ENCODE peak calls at places on chromosomes 6 and 20, in nine cellular contexts. L is PC-3; F is CD8-positive, alpha-beta T cell; I is AG04449; W is IMR-90; Z is astrocyte of the spinal cord; B is sigmoid colon; K is psoas muscle; N is mammary epithelial cell. P is an unnamed sample.
A peak's percentile ranks its signal among the peaks of the same experiment; 100 is the strongest.

GRCh38 chr6:158357570-158358216 is 45.4 kb downstream of the TULP4 start:
- DNase-seq in B (no peak), I (no peak), Z (no peak), L (no peak), K (no peak), F (no peak), W (no peak), N (no peak), P (no peak)

GRCh38 chr6:132259070-132259469 is 142.2 kb downstream of the MOXD1 start:
- DNase-seq in W (peak; percentile 58), F (no peak), I (no peak), Z (peak; percentile 52), B (no peak), L (peak; percentile 40), K (no peak), N (peak; percentile 12), P (no peak)

GRCh38 chr20:14055127-14055742 is 59.9 kb downstream of the MACROD2 start:
- DNase-seq in Z (peak; percentile 75), B (no peak), K (no peak), L (peak; percentile 83), I (peak; percentile 37), F (no peak), N (peak; percentile 48), W (peak; percentile 61), P (no peak)

GRCh38 chr6:45591816-45592359 is 214.2 kb upstream of the SUPT3H start:
- DNase-seq in B (no peak), K (no peak), F (no peak), N (no peak), I (no peak), L (no peak), W (no peak), Z (no peak), P (no peak)

GRCh38 chr6:168145747-168146596 is 67.0 kb upstream of the FRMD1 start:
- DNase-seq in F (no peak), W (no peak), L (no peak), Z (no peak), K (no peak), N (no peak), B (peak; percentile 32), I (no peak), P (peak; percentile 54)

GRCh38 chr6:12147557-12148316 is 135.6 kb downstream of the HIVEP1 start:
- DNase-seq in N (no peak), B (no peak), W (peak; percentile 37), F (no peak), Z (peak; percentile 23), I (no peak), K (no peak), L (peak; percentile 30), P (no peak)

GRCh38 chr6:26269406-26270120 is 95.4 kb upstream of the BTN3A2 start:
- DNase-seq in B (no peak), N (peak; percentile 25), Z (no peak), W (no peak), L (no peak), I (no peak), F (no peak), K (no peak), P (no peak)

GRCh38 chr6:5099537-5099936 is 14.4 kb downstream of the PPP1R3G start:
- DNase-seq in N (peak; percentile 37), B (no peak), I (no peak), K (no peak), Z (no peak), L (peak; percentile 35), W (no peak), F (no peak), P (no peak)

GRCh38 chr6:53484409-53485280 is 60.3 kb downstream of the GCLC start:
- DNase-seq in Z (peak; percentile 78), W (peak; percentile 75), N (peak; percentile 43), K (no peak), F (peak; percentile 59), L (peak; percentile 87), B (peak; percentile 84), I (no peak), P (peak; percentile 89)

GRCh38 chr6:149499066-149499465 is 14.3 kb upstream of the ZC3H12D start:
- DNase-seq in B (no peak), K (no peak), N (peak; percentile 37), Z (peak; percentile 90), L (peak; percentile 92), W (peak; percentile 98), I (peak; percentile 92), F (no peak), P (no peak)

GRCh38 chr6:10431423-10432164 is 16.7 kb upstream of the TFAP2A start:
- DNase-seq in B (no peak), W (no peak), L (no peak), K (no peak), F (no peak), N (peak; percentile 97), I (no peak), Z (no peak), P (no peak)

DNA sequence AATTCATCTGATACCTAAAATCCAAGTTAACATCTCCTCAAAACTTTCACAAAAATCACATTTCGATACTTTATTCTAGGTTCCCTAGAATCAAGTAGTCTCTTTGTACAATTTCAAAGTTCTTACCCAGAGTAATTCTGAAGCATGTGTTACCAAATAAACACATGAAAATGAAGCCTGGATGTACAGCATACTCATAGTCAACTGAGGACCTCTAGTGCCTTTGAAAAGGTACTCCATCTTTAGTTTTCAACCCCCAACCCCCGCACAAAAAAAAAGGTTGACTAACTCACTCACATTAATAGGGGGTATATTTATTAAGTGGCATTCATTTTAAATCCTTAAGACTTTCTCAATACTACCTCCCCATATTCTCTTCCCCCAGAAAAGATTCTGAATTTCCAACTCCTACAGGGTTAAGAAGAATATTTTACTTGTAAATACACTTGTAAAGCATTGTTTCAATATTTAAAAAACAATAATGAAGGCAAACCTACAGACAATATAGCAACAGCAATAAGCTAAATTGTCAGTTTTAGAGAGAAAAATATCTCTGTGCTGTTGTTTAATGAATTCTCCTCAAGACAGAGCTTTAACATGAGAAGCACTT is 3.1 kb downstream of the PLN start:
- DNase-seq in Z (peak; percentile 76), K (no peak), F (no peak), N (peak; percentile 37), W (peak; percentile 79), B (no peak), I (no peak), L (peak; percentile 56), P (no peak)
- TF ChIP-seq CTCF in Z (peak; percentile 57), K (peak; percentile 63), F (peak; percentile 79), N (peak; percentile 58), W (peak; percentile 80), B (no peak), I (peak; percentile 60), L (peak; percentile 67), P (peak; percentile 49)

DNA sequence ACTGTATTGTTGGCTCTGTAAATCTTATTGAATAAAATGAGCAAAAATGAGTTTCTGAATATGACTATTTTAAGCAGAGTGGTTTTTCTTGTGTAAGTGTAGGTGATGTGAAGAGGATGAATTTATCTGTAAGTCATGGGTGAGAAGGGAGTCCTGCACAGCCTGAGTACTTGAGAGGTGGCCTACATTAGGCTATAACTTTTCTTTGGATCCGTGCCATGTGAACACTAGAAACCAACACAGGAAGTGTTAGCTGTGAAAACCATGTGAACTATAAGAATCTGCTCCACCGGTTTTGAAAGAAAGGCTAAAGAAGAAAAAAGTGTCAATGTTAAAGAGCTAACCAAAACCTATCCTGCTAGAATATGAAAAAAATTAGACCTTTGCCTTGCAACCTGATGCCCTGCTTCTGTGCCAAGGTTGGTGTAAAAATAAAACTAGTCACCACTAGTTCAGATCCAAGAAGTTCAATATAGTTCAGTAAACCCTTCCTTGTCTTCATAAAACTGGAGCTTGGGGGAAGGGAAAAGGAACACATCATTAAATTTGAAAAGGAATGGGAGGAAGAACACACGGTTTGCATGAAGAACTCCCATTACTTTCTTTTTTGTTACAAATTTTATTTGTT is 21.3 kb downstream of the PLCB1 start:
- DNase-seq in F (no peak), K (no peak), N (no peak), Z (peak; percentile 72), B (no peak), I (no peak), W (peak; percentile 27), L (peak; percentile 28), P (no peak)
- TF ChIP-seq CTCF in F (no peak), K (no peak), N (no peak), Z (no peak), B (no peak), I (no peak), W (no peak), L (no peak), P (no peak)

GRCh38 chr6:50185006-50185405 is 135.3 kb upstream of the DEFB112 start:
- DNase-seq in F (no peak), Z (no peak), N (no peak), B (no peak), W (no peak), K (no peak), L (no peak), I (no peak), P (no peak)
- TF ChIP-seq CTCF in F (no peak), Z (no peak), N (peak; percentile 42), B (no peak), W (peak; percentile 16), K (peak; percentile 11), L (peak; percentile 20), I (no peak), P (no peak)

DNA sequence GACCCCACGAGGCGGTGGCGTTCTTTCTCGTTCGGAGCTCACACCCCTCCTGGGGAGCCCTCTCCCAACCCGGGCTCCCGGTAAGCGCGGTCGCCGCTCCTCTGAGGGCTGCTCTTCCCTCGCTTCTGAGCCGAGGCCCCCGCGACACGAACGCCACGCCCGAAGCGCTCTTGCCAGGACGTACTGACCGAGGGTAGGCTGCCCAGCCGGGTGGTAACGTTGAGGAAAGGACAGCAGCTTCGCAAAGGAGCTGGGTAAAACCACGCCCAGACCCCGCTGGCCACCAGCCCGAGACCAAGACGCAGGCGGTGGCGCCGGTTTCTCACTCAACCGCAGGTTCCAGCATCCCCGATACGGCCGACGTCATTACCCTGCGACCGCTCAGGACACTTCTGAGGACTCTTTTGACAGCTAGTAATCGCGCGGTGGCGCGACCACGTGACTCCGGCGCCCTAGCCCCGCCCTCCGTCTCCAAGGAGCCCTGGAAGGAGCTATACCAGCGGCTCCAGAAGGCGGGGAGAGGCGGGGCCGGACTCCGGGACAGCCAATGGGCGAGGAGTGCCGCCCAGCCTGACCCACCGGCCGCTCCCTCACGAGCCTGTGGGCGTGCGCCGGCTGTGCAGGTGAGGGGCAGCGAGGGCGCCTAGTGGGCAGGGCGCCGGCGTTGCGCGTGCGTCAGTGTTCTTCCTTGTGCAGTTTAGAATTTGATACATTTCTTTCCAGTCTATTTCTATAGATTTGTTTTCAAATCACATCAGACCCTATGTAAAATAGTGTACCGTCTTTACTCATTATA is 4.0 kb upstream of the GZF1 start:
- DNase-seq in F (peak; percentile 99), K (peak; percentile 100), W (peak; percentile 99), I (peak; percentile 94), N (peak; percentile 100), L (peak; percentile 100), B (peak; percentile 100), Z (peak; percentile 100), P (peak; percentile 100)
- TF ChIP-seq CTCF in F (no peak), K (no peak), W (peak; percentile 5), I (no peak), N (no peak), L (no peak), B (no peak), Z (no peak), P (peak; percentile 15)

GRCh38 chr6:37170273-37171140 is 555 bp downstream of the PIM1 start:
- DNase-seq in L (peak; percentile 44), K (peak; percentile 57), I (no peak), W (peak; percentile 28), B (peak; percentile 88), F (peak; percentile 47), N (peak; percentile 38), Z (no peak), P (peak; percentile 47)
- TF ChIP-seq CTCF in L (peak; percentile 15), K (peak; percentile 44), I (peak; percentile 20), W (peak; percentile 25), B (peak; percentile 12), F (no peak), N (no peak), Z (peak; percentile 28), P (peak; percentile 27)